ENCODE peak calls at places on chromosomes 4 and X, in six cellular contexts. D, U, I, Z, P and H are unnamed samples. For H3K36me3 and H3K9me3, the result is how much of the 10 kb centered on the place peaks cover.

GRCh38 chr4:152680988-152681731 is 1.4 kb upstream of the TMEM154 start:
- DNase-seq in I (no peak), Z (peak), P (no peak), D (no peak), U (no peak), H (no peak)

GRCh38 chrX:140766024-140766611 is 56.6 kb downstream of the LINC00632 start:
- DNase-seq in I (no peak), P (peak), Z (peak), D (no peak), U (peak), H (no peak)

GRCh38 chrX:46444011-46444410 is 101.2 kb downstream of the ZNF674 start:
- DNase-seq in I (no peak), D (no peak), Z (no peak), U (no peak), P (no peak), H (no peak)

GRCh38 chr4:141027421-141027820 is 105.8 kb downstream of the RNF150 start:
- DNase-seq in P (no peak), I (peak), Z (no peak), D (no peak), U (no peak), H (no peak)

GRCh38 chr4:73257242-73257994 is 1.2 kb downstream of the ANKRD17 start:
- DNase-seq in Z (peak), P (peak), I (peak), D (peak), U (peak), H (peak)

GRCh38 chrX:138939038-138939437 is 227.5 kb upstream of the FGF13 start:
- DNase-seq in P (no peak), I (no peak), Z (no peak), D (no peak), U (no peak), H (no peak)

GRCh38 chrX:97229318-97229717 is 345.6 kb downstream of the RPA4 start:
- DNase-seq in Z (no peak), D (no peak), U (no peak), I (no peak), P (no peak), H (no peak)

GRCh38 chr4:16418814-16419213 is 192.5 kb upstream of the TAPT1 start:
- DNase-seq in Z (no peak), I (no peak), U (no peak), D (no peak), P (no peak), H (no peak)

GRCh38 chr4:6730603-6731300 is 14.8 kb downstream of the BLOC1S4 start:
- DNase-seq in U (no peak), D (no peak), P (no peak), Z (no peak), I (no peak), H (no peak)

GRCh38 chr4:38132140-38132673 is 172.0 kb downstream of the PTTG2 start:
- DNase-seq in U (peak), I (peak), Z (no peak), D (peak), P (no peak), H (peak)

GRCh38 chrX:113514906-113515305 is 674.3 kb upstream of the AMOT start:
- DNase-seq in U (no peak), P (no peak), D (no peak), I (no peak), Z (no peak), H (no peak)

GRCh38 chr4:23782778-23783455 is 106.9 kb downstream of the PPARGC1A start:
- DNase-seq in I (no peak), D (no peak), P (no peak), Z (no peak), U (no peak), H (no peak)

GRCh38 chrX:100449696-100450606 is 39.9 kb upstream of the PCDH19 start:
- DNase-seq in I (peak), Z (no peak), D (no peak), P (peak), U (no peak), H (no peak)

GRCh38 chr4:144583658-144584057 is 62.3 kb upstream of the HHIP start:
- DNase-seq in U (no peak), D (no peak), I (no peak), Z (no peak), P (no peak), H (no peak)

GRCh38 chr4:32010221-32010620 is 1290.1 kb downstream of the PCDH7 start:
- DNase-seq in U (no peak), P (no peak), I (no peak), Z (no peak), D (no peak), H (no peak)

GRCh38 chr4:138438608-138439007 is 196.5 kb upstream of the SLC7A11 start:
- DNase-seq in P (no peak), Z (no peak), I (no peak), U (no peak), D (no peak), H (no peak)

GRCh38 chrX:151042852-151043251 is 59.7 kb downstream of the HMGB3 start:
- DNase-seq in D (no peak), U (no peak), P (no peak), I (no peak), Z (no peak), H (no peak)

GRCh38 chr4:111027526-111027925 is 404.6 kb upstream of the PITX2 start:
- DNase-seq in U (no peak), D (no peak), I (no peak), Z (no peak), P (no peak), H (no peak)

GRCh38 chr4:118821590-118822293 is 14.2 kb downstream of the SEC24D start:
- DNase-seq in U (no peak), D (no peak), I (no peak), P (no peak), Z (no peak), H (no peak)

GRCh38 chr4:4677825-4678522 is 136.1 kb upstream of the STX18 start:
- DNase-seq in U (no peak), D (no peak), Z (peak), P (no peak), I (no peak), H (no peak)

GRCh38 chr4:111512081-111512774 is 633.0 kb upstream of the FAM241A start:
- DNase-seq in D (no peak), P (no peak), Z (no peak), I (no peak), U (no peak), H (no peak)

GRCh38 chrX:50799531-50799961 is 14.4 kb downstream of the SHROOM4 start:
- DNase-seq in D (no peak), I (peak), Z (no peak), U (no peak), P (no peak), H (no peak)

GRCh38 chrX:14029425-14030247 is at the start of gene GEMIN8:
- DNase-seq in P (peak), U (peak), Z (peak), I (peak), D (peak), H (peak)

GRCh38 chr4:99404595-99405287 is 30.4 kb downstream of the ADH7 start:
- DNase-seq in Z (no peak), U (no peak), P (no peak), I (peak), D (no peak), H (peak)

GRCh38 chrX:24081661-24082154 is 27.0 kb downstream of the EIF2S3 start:
- DNase-seq in P (peak), D (no peak), Z (peak), I (peak), U (peak), H (peak)

GRCh38 chrX:124726313-124726712 is 379.9 kb downstream of the SH2D1A start:
- DNase-seq in U (no peak), I (no peak), Z (no peak), D (no peak), P (no peak), H (no peak)

GRCh38 chr4:152776352-152776751 is 3.2 kb downstream of the TIGD4 start:
- DNase-seq in Z (no peak), D (no peak), I (no peak), U (no peak), P (no peak), H (no peak)

GRCh38 chr4:87209696-87210095 is 10.7 kb downstream of the KLHL8 start:
- DNase-seq in I (peak), P (peak), U (peak), D (no peak), Z (peak), H (no peak)

GRCh38 chr4:40682298-40683101 is 52.8 kb upstream of the RBM47 start:
- DNase-seq in P (no peak), U (no peak), I (no peak), D (no peak), Z (no peak), H (no peak)

GRCh38 chr4:119233750-119234149 is 21.2 kb downstream of the USP53 start:
- DNase-seq in P (no peak), I (no peak), Z (peak), D (no peak), U (no peak), H (no peak)

GRCh38 chr4:95124906-95125504 is 367.2 kb downstream of the BMPR1B start:
- DNase-seq in U (no peak), Z (peak), P (no peak), D (no peak), I (no peak), H (no peak)

GRCh38 chrX:107672955-107673378 is 44.7 kb downstream of the PRPS1 start:
- DNase-seq in U (peak), Z (peak), D (no peak), P (peak), I (peak), H (peak)

GRCh38 chrX:115324194-115324593 is 34.7 kb downstream of the LUZP4 start:
- DNase-seq in U (no peak), Z (no peak), D (no peak), P (peak), I (no peak), H (no peak)

GRCh38 chr4:166432842-166433241 is 559.8 kb downstream of the TLL1 start:
- DNase-seq in I (no peak), P (no peak), D (no peak), U (no peak), Z (no peak), H (no peak)

GRCh38 chr4:166435449-166435848 is 562.4 kb downstream of the TLL1 start:
- DNase-seq in U (no peak), Z (no peak), I (no peak), D (no peak), P (no peak), H (no peak)

DNA sequence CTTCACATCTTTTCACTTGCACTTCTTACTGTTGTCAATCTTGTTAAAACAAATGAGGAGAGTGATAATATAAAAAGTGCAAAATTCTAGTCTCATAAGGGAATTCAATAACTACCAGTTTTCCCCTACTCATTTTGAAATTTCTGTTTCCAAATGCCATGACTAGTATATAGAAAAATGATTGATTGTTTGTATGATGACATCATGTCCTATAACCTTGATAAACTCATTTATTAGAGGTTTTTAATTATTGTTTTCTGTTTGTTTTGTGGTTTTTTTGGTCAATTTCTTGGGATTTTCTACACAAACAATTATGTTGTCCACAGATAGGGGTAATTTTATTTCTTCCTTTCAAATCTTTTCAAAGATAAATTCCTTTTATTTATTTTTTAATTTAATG is 559.1 kb downstream of the TLL1 start:
- DNase-seq in Z (no peak), D (no peak), P (no peak), U (no peak), I (no peak), H (no peak)
- H3K27ac ChIP-seq in Z (no peak), D (no peak), P (no peak), U (no peak), I (no peak), H (no peak)

GRCh38 chrX:12794654-12795053 is 3.4 kb downstream of the PRPS2 start:
- DNase-seq in U (no peak), D (no peak), Z (no peak), I (no peak), P (no peak), H (no peak)
- H3K36me3 ChIP-seq in U (under half), D (under half), Z (under half), I (under half), P (under half), H (under half)

GRCh38 chrX:40318796-40319195 is 221.0 kb upstream of the BCOR start:
- DNase-seq in P (no peak), U (no peak), Z (no peak), I (no peak), D (no peak), H (no peak)
- H3K9me3 ChIP-seq in P (under half), U (under half), Z (under half), I (half or more), D (under half), H (under half)

GRCh38 chr4:54165011-54165410 is 64.1 kb upstream of the PDGFRA start:
- DNase-seq in Z (no peak), P (no peak), U (no peak), D (no peak), I (no peak), H (no peak)
- H3K27ac ChIP-seq in Z (no peak), P (no peak), U (no peak), D (peak), I (no peak), H (peak)